ENCODE peak calls at places on chromosomes 12 and 14, in four cellular contexts. W is psoas muscle, F is non-pigmented ciliary epithelial cell, C is GM12892. N is an unnamed sample.

GRCh38 chr12:85029456-85029855 is 6.6 kb downstream of the TSPAN19 start:
- DNase-seq in W (no peak), F (no peak), C (no peak), N (no peak)

GRCh38 chr14:85519661-85520305 is 10.2 kb upstream of the FLRT2 start:
- DNase-seq in W (no peak), F (no peak), C (no peak), N (no peak)

GRCh38 chr12:24997970-24998582 is 49.2 kb upstream of the BCAT1 start:
- DNase-seq in W (no peak), F (peak), C (no peak), N (no peak)

GRCh38 chr12:113884392-113884791 is 81.7 kb downstream of the RBM19 start:
- DNase-seq in W (no peak), F (no peak), C (no peak), N (no peak)

GRCh38 chr14:31768355-31768754 is 207.2 kb downstream of the NUBPL start:
- DNase-seq in W (no peak), F (no peak), C (no peak), N (no peak)

GRCh38 chr12:47277972-47278448 is 198.3 kb upstream of the AMIGO2 start:
- DNase-seq in W (no peak), F (peak), C (no peak), N (no peak)

GRCh38 chr12:18591473-18591872 is 146.3 kb downstream of the PLCZ1 start:
- DNase-seq in W (no peak), F (no peak), C (no peak), N (no peak)

GRCh38 chr12:12807970-12808702 is 5.0 kb upstream of the DDX47 start:
- DNase-seq in W (peak), F (no peak), C (peak), N (no peak)

GRCh38 chr12:79769189-79769859 is 78.6 kb upstream of the PAWR start:
- DNase-seq in W (no peak), F (no peak), C (no peak), N (no peak)

GRCh38 chr14:79465651-79466050 is 745.7 kb downstream of the DIO2 start:
- DNase-seq in W (no peak), F (no peak), C (no peak), N (no peak)

GRCh38 chr12:80937391-80938238 is at the start of gene LIN7A:
- DNase-seq in W (peak), F (no peak), C (peak), N (peak)

GRCh38 chr12:14691560-14691959 is 4.8 kb downstream of the GUCY2C start:
- DNase-seq in W (no peak), F (no peak), C (no peak), N (no peak)

GRCh38 chr14:102039157-102039556 is 47.7 kb downstream of the HSP90AA1 start:
- DNase-seq in W (no peak), F (no peak), C (no peak), N (no peak)